ENCODE peak calls at places on chromosomes 6 and 20, in nine cellular contexts. A is AG04450, L is keratinocyte, G is GM23338, X is brain microvascular endothelial cell, P is heart left ventricle, V is mucosa of descending colon, E is BE2C, C is PC-9. W is an unnamed sample.

GRCh38 chr20:9966966-9967365 is 67.8 kb upstream of the ANKEF1 start:
- DNase-seq in A (no peak), L (no peak), G (peak), X (no peak), P (no peak), V (no peak), E (no peak), C (no peak), W (no peak)

GRCh38 chr6:28542440-28543293 is 17.0 kb downstream of the GPX5 start:
- DNase-seq in A (peak), L (peak), G (peak), X (peak), P (no peak), V (peak), E (peak), C (peak), W (peak)

GRCh38 chr20:46787986-46788762 is 78.7 kb downstream of the SLC2A10 start:
- DNase-seq in A (no peak), L (no peak), G (no peak), X (no peak), P (no peak), V (no peak), E (no peak), C (no peak), W (no peak)

GRCh38 chr20:11261533-11262000 is 587.8 kb upstream of the JAG1 start:
- DNase-seq in A (peak), L (no peak), G (no peak), X (peak), P (no peak), V (no peak), E (no peak), C (no peak), W (no peak)

GRCh38 chr6:13295576-13295975 is 32.8 kb downstream of the TBC1D7 start:
- DNase-seq in A (no peak), L (no peak), G (no peak), X (no peak), P (no peak), V (no peak), E (no peak), C (no peak), W (no peak)

GRCh38 chr6:7628479-7628878 is 38.5 kb downstream of the SNRNP48 start:
- DNase-seq in A (no peak), L (no peak), G (no peak), X (no peak), P (no peak), V (no peak), E (no peak), C (no peak), W (no peak)

GRCh38 chr20:57514273-57514751 is 10.6 kb downstream of the CTCFL start:
- DNase-seq in A (peak), L (no peak), G (peak), X (peak), P (no peak), V (peak), E (peak), C (peak), W (peak)

GRCh38 chr6:158457616-158458278 is 102.1 kb upstream of the TMEM181 start:
- DNase-seq in A (no peak), L (no peak), G (no peak), X (no peak), P (no peak), V (no peak), E (no peak), C (no peak), W (no peak)

GRCh38 chr6:130412556-130413290 is 46.9 kb downstream of the TMEM200A start:
- DNase-seq in A (no peak), L (no peak), G (no peak), X (no peak), P (no peak), V (no peak), E (no peak), C (no peak), W (no peak)

GRCh38 chr6:162245831-162246230 is 481.7 kb downstream of the PRKN start:
- DNase-seq in A (no peak), L (no peak), G (no peak), X (no peak), P (no peak), V (no peak), E (no peak), C (no peak), W (no peak)

GRCh38 chr6:6891074-6891754 is 216.5 kb upstream of the RREB1 start:
- DNase-seq in A (no peak), L (no peak), G (peak), X (no peak), P (no peak), V (peak), E (no peak), C (no peak), W (no peak)

GRCh38 chr20:21982559-21982958 is 277.1 kb downstream of the PAX1 start:
- DNase-seq in A (no peak), L (no peak), G (no peak), X (peak), P (no peak), V (no peak), E (no peak), C (no peak), W (no peak)

GRCh38 chr6:116461563-116462507 is 660 bp downstream of the CALHM6 start:
- DNase-seq in A (no peak), L (no peak), G (peak), X (no peak), P (peak), V (peak), E (peak), C (no peak), W (peak)

GRCh38 chr6:107665386-107665785 is 158.7 kb downstream of the SCML4 start:
- DNase-seq in A (no peak), L (no peak), G (no peak), X (no peak), P (no peak), V (no peak), E (no peak), C (peak), W (no peak)

GRCh38 chr20:43843096-43843964 is 71.3 kb upstream of the TOX2 start:
- DNase-seq in A (peak), L (peak), G (no peak), X (peak), P (no peak), V (no peak), E (no peak), C (peak), W (peak)

GRCh38 chr20:54350415-54350814 is 125.0 kb upstream of the DOK5 start:
- DNase-seq in A (no peak), L (no peak), G (no peak), X (peak), P (no peak), V (no peak), E (no peak), C (no peak), W (no peak)

GRCh38 chr20:2652724-2653510 is 485 bp downstream of the NOP56 start:
- DNase-seq in A (no peak), L (peak), G (peak), X (peak), P (no peak), V (peak), E (peak), C (no peak), W (no peak)

GRCh38 chr20:37397076-37397953 is 51.4 kb downstream of the SRC start:
- DNase-seq in A (no peak), L (no peak), G (peak), X (no peak), P (peak), V (no peak), E (no peak), C (no peak), W (no peak)

GRCh38 chr6:37904590-37904989 is 85.1 kb downstream of the ZFAND3 start:
- DNase-seq in A (no peak), L (no peak), G (no peak), X (no peak), P (no peak), V (no peak), E (no peak), C (no peak), W (no peak)

GRCh38 chr6:158015188-158015506 is 33.5 kb downstream of the SYNJ2 start:
- DNase-seq in A (no peak), L (no peak), G (no peak), X (no peak), P (no peak), V (no peak), E (no peak), C (no peak), W (no peak)

GRCh38 chr6:624979-625378 is 31.9 kb downstream of the HUS1B start:
- DNase-seq in A (peak), L (no peak), G (peak), X (peak), P (no peak), V (no peak), E (no peak), C (no peak), W (peak)

GRCh38 chr6:35415065-35415880 is 36.9 kb upstream of the FANCE start:
- DNase-seq in A (peak), L (no peak), G (peak), X (peak), P (no peak), V (peak), E (peak), C (peak), W (no peak)

GRCh38 chr20:4922186-4922585 is 79.1 kb downstream of the SLC23A2 start:
- DNase-seq in A (no peak), L (no peak), G (no peak), X (no peak), P (no peak), V (no peak), E (no peak), C (no peak), W (no peak)

GRCh38 chr20:50303573-50304500 is 113.2 kb downstream of the CEBPB start:
- DNase-seq in A (no peak), L (no peak), G (no peak), X (peak), P (peak), V (peak), E (peak), C (no peak), W (peak)

GRCh38 chr20:50306478-50307423 is 116.1 kb downstream of the CEBPB start:
- DNase-seq in A (no peak), L (no peak), G (no peak), X (no peak), P (no peak), V (no peak), E (no peak), C (no peak), W (no peak)

GRCh38 chr20:50305636-50306477 is 115.2 kb downstream of the CEBPB start:
- DNase-seq in A (no peak), L (no peak), G (no peak), X (no peak), P (no peak), V (peak), E (peak), C (peak), W (no peak)

GRCh38 chr20:50304501-50304856 is 113.8 kb downstream of the CEBPB start:
- DNase-seq in A (no peak), L (no peak), G (no peak), X (no peak), P (peak), V (peak), E (peak), C (no peak), W (peak)

DNA sequence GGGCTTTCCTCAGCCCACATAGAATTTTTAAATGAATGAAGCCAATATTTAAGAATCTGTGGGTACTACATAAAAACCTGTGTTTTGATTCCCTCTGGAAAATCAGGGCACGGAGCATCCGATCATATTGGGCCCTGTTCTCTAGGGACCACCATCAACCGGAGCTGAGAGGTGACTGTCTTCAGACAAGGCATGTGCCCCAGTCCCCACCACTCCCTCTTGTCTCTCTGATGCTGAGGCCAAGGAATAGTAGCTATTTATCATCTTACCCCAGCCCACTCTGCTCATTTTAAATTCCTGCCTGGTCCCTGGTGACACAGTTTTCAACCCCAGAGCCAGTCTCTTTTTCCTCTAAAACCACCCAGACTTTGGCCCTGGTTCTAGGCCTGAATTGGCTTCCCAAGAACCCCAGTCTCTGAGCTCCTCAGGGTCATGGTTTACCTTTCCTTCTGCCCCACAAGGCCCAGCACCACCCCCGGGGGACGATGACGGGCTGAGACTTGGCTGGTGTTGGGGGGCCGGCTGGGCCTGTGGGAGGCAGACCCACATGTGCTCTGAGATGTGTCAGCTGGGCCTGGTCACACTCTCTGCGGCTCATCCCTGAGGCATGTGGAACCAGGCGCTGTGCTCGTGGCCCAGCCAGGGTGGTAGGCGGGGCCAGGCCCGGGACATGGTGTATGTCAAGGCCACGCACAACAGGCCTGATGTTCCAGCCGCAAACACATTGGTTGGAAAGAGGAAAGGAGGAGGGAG is 114.4 kb downstream of the CEBPB start:
- DNase-seq in A (peak), L (no peak), G (no peak), X (peak), P (peak), V (peak), E (peak), C (no peak), W (peak)
- H3K4me3 ChIP-seq in A (no peak), L (no peak), G (no peak), X (no peak), P (no peak), V (no peak), E (no peak), C (no peak), W (peak)

GRCh38 chr6:98516869-98517268 is 317.5 kb upstream of the POU3F2 start:
- DNase-seq in A (no peak), L (no peak), G (no peak), X (no peak), P (no peak), V (no peak), E (no peak), C (no peak), W (no peak)

DNA sequence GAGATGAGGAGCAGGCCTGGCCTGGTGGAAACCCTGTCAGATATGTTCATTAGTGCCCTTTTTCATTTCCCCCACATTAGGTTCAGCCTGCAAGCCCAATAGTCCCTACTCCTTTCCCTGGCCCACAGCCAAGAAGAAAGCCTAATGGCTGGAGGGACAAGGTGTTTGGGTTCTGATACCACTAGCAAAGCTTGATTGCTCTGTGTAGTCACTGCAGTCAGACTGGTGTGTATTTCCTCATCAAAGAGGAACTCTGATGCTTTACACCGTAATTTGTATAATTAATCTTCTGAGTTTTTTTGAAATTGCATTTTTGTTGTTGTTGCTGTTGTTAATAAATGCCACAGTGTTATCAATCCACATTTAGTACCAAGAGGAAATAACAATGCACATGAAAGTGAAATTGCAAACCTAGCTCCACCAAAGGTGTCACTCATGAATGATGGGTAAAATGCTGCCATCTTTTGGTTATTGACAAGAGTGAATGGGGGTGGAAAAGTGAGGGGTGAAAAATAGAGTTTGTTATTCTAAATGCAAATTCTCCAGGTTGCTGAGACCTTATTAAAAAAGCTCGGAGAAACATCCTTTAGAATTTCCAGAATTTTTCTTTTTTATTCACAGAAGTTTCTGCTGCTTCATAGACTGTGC is 320.2 kb upstream of the POU3F2 start:
- DNase-seq in A (no peak), L (no peak), G (no peak), X (no peak), P (no peak), V (no peak), E (peak), C (no peak), W (no peak)
- TF ChIP-seq CTCF in A (no peak), L (no peak), G (peak), X (no peak), P (no peak), V (no peak), E (no peak), C (no peak), W (no peak)

GRCh38 chr20:45487231-45487635 is 17.7 kb downstream of the WFDC2 start:
- DNase-seq in A (no peak), L (no peak), G (peak), X (no peak), P (no peak), V (no peak), E (no peak), C (no peak), W (no peak)
- H3K4me3 ChIP-seq in A (no peak), L (no peak), G (peak), X (no peak), P (no peak), V (no peak), E (no peak), C (no peak), W (no peak)

GRCh38 chr6:87481936-87482335 is 9.2 kb downstream of the SLC35A1 start:
- DNase-seq in A (no peak), L (no peak), G (no peak), X (no peak), P (no peak), V (no peak), E (no peak), C (no peak), W (no peak)

GRCh38 chr6:87482382-87482781 is 9.6 kb downstream of the SLC35A1 start:
- DNase-seq in A (no peak), L (no peak), G (no peak), X (no peak), P (no peak), V (no peak), E (no peak), C (no peak), W (no peak)

GRCh38 chr6:87487555-87487954 is 14.8 kb downstream of the SLC35A1 start:
- DNase-seq in A (peak), L (no peak), G (no peak), X (peak), P (no peak), V (no peak), E (no peak), C (no peak), W (no peak)

GRCh38 chr6:87484491-87484890 is 11.7 kb downstream of the SLC35A1 start:
- DNase-seq in A (no peak), L (peak), G (no peak), X (no peak), P (no peak), V (no peak), E (no peak), C (no peak), W (no peak)

GRCh38 chr6:87483929-87484328 is 11.2 kb downstream of the SLC35A1 start:
- DNase-seq in A (no peak), L (no peak), G (peak), X (peak), P (no peak), V (no peak), E (peak), C (peak), W (peak)
- TF ChIP-seq CTCF in A (no peak), L (no peak), G (peak), X (peak), P (peak), V (no peak), E (peak), C (no peak), W (peak)